ENCODE peak calls at places on chromosomes 12 and 14, in five cellular contexts. O, J, H, E and Z are unnamed samples.

GRCh38 chr12:95574799-95575452 is 23.6 kb upstream of the USP44 start:
- DNase-seq in O (no peak), J (peak), H (no peak), E (peak), Z (no peak)

GRCh38 chr12:8780389-8780788 is 42.0 kb upstream of the A2ML1 start:
- DNase-seq in E (peak), H (no peak), J (peak), O (no peak), Z (no peak)

GRCh38 chr14:69685217-69685616 is 73.8 kb downstream of the SUSD6 start:
- DNase-seq in J (no peak), O (no peak), H (no peak), E (no peak), Z (no peak)

GRCh38 chr14:66701813-66702212 is 193.9 kb downstream of the GPHN start:
- DNase-seq in O (no peak), H (no peak), J (no peak), E (no peak), Z (no peak)

GRCh38 chr14:81366259-81366658 is 33.9 kb downstream of the STON2 start:
- DNase-seq in H (no peak), J (no peak), E (no peak), O (peak), Z (no peak)

GRCh38 chr14:61602733-61603077 is 92.6 kb upstream of the HIF1A start:
- DNase-seq in H (no peak), J (no peak), O (no peak), E (no peak), Z (no peak)

GRCh38 chr12:14256555-14257169 is 108.8 kb upstream of the ATF7IP start:
- DNase-seq in E (peak), J (peak), H (peak), O (peak), Z (peak)

GRCh38 chr12:25313591-25313990 is 62.9 kb upstream of the KRAS start:
- DNase-seq in H (no peak), J (no peak), E (no peak), O (no peak), Z (no peak)

GRCh38 chr14:54338696-54339317 is 58.0 kb upstream of the CDKN3 start:
- DNase-seq in E (peak), H (no peak), J (peak), O (no peak), Z (no peak)

GRCh38 chr12:49872781-49873181 is 29.9 kb upstream of the BCDIN3D start:
- DNase-seq in J (no peak), E (no peak), H (no peak), O (no peak), Z (no peak)

GRCh38 chr14:31672709-31673108 is 111.5 kb downstream of the NUBPL start:
- DNase-seq in O (no peak), E (no peak), J (no peak), H (no peak), Z (no peak)

GRCh38 chr14:99601301-99601945 is 2.6 kb downstream of the CCDC85C start:
- DNase-seq in J (no peak), O (no peak), H (peak), E (no peak), Z (peak)

GRCh38 chr14:66224492-66225178 is 261.5 kb upstream of the CCDC196 start:
- DNase-seq in J (no peak), O (no peak), H (no peak), E (no peak), Z (no peak)

GRCh38 chr12:98594050-98594853 is 766 bp downstream of the SLC25A3 start:
- DNase-seq in O (peak), J (no peak), E (peak), H (peak), Z (peak)

GRCh38 chr12:119178544-119179334 is at the start of gene HSPB8:
- DNase-seq in O (peak), H (peak), J (peak), E (peak), Z (peak)

GRCh38 chr12:65532162-65532561 is 253.7 kb downstream of the MSRB3 start:
- DNase-seq in E (no peak), O (no peak), J (no peak), H (no peak), Z (no peak)

GRCh38 chr14:99185436-99186068 is 86.4 kb downstream of the BCL11B start:
- DNase-seq in H (peak), O (no peak), J (no peak), E (no peak), Z (no peak)

GRCh38 chr12:104121001-104121400 is 17.0 kb downstream of the NFYB start:
- DNase-seq in H (no peak), E (no peak), J (no peak), O (no peak), Z (no peak)

GRCh38 chr12:29103539-29103974 is 45.5 kb upstream of the FAR2 start:
- DNase-seq in J (no peak), H (no peak), O (no peak), E (no peak), Z (peak)

GRCh38 chr14:100761481-100761880 is 34.8 kb downstream of the DLK1 start:
- DNase-seq in H (no peak), O (no peak), E (no peak), J (peak), Z (no peak)

GRCh38 chr12:84172823-84173424 is 739.7 kb downstream of the SLC6A15 start:
- DNase-seq in E (no peak), J (no peak), H (no peak), O (no peak), Z (no peak)

GRCh38 chr12:32773686-32774085 is 18.0 kb upstream of the YARS2 start:
- DNase-seq in E (no peak), J (no peak), O (no peak), H (no peak), Z (peak)

GRCh38 chr12:52183544-52183910 is 8.3 kb downstream of the KRT80 start:
- DNase-seq in H (no peak), O (no peak), J (no peak), E (no peak), Z (no peak)

GRCh38 chr12:52185400-52185967 is 6.3 kb downstream of the KRT80 start:
- DNase-seq in O (no peak), J (no peak), E (no peak), H (no peak), Z (no peak)

GRCh38 chr12:52184813-52185212 is 7.0 kb downstream of the KRT80 start:
- DNase-seq in H (no peak), E (no peak), J (no peak), O (no peak), Z (no peak)

GRCh38 chr12:52182898-52183543 is 8.8 kb downstream of the KRT80 start:
- DNase-seq in J (no peak), H (no peak), O (no peak), E (peak), Z (no peak)

DNA sequence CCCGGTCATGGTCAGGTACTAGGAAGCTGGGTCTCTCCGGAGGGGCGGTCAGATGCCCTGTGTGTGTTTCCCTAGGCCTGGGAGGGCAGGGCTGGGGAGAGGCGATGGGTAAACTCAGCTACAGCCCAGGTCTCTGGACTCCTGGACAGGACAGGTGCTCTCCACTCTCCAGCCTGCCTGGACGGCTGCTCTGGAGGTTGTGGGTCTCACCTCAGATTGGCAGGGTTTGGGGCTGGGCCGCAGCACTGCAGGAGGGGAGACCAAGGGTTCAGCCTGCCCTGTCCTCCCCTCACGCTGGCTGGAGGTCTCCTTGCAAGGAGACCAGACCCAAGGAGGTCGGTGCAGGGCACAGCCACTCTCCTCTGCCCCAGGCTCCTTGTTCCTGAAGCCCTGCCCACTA is 7.8 kb downstream of the KRT80 start:
- DNase-seq in H (no peak), O (no peak), J (no peak), E (no peak), Z (no peak)
- TF ChIP-seq POLR2AphosphoS5 in H (no peak), O (no peak), J (no peak), E (no peak), Z (no peak)

DNA sequence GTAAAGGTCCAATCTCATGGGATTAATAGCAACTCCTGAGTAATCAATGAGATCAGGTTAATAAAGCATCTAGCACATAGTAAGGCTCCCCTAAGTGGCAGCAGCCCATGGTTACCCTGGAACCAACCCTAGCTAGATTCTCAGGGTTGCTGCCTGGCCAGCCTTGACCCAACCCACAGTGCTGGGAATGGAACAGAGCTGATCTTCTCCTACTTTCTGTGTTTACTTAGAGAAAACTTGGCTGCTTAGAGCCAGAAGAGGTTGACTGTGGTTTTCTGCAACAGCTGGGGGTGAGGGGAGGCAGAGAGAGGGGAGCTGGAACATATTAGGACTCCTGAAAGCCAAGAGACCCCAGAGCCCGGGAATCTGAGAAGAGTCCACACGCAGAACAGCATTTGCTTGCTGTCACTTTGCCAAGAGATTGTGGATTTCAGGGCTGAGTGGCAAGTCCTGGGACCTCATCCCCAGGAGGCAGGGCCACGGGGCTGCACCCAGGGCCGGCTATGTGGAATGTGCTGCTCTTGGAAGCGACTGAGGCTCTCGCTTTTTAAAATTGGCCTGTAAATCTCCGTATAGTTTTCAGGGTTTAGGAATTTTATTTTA is 22.2 kb upstream of the MED13L start:
- DNase-seq in H (no peak), J (no peak), E (no peak), O (no peak), Z (no peak)
- H3K27ac ChIP-seq in H (peak), J (no peak), E (no peak), O (peak), Z (peak)

DNA sequence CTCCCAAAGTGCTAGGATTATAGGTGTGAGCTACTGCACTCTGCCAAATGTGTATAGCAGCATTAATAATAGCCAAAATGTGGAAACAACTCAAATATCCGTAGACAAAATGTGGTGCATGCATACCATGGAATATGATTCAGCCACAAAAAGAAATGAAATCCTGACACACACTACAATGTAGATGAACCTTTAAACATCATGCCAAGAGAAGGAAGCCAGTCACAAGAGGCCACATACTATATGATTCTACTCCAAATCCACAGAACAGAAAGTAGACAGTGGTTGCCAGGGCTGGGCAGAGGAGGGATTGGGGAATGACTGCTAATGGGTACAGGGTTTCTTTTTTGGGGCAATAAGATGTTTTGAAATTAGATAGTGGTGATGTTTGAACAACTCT is 7.7 kb upstream of the TMED2 start:
- DNase-seq in O (no peak), H (no peak), J (no peak), E (no peak), Z (no peak)
- TF ChIP-seq POLR2AphosphoS5 in O (no peak), H (no peak), J (no peak), E (no peak), Z (no peak)

GRCh38 chr12:47079365-47079893 is at the start of gene PCED1B:
- DNase-seq in E (peak), O (peak), J (no peak), H (peak), Z (peak)

GRCh38 chr12:47079894-47080724 is at the start of gene AMIGO2:
- DNase-seq in E (peak), J (no peak), H (peak), O (peak), Z (peak)

GRCh38 chr12:47077206-47078085 is 2.0 kb upstream of the PCED1B start:
- DNase-seq in E (no peak), H (no peak), O (no peak), J (no peak), Z (no peak)

GRCh38 chr12:47078086-47078395 is 1.4 kb upstream of the PCED1B start:
- DNase-seq in J (no peak), O (no peak), E (no peak), H (no peak), Z (no peak)

GRCh38 chr12:47078733-47079364 is 572 bp upstream of the PCED1B start:
- DNase-seq in J (no peak), O (no peak), E (no peak), H (peak), Z (peak)
- H3K27ac ChIP-seq in J (no peak), O (peak), E (no peak), H (peak), Z (peak)

DNA sequence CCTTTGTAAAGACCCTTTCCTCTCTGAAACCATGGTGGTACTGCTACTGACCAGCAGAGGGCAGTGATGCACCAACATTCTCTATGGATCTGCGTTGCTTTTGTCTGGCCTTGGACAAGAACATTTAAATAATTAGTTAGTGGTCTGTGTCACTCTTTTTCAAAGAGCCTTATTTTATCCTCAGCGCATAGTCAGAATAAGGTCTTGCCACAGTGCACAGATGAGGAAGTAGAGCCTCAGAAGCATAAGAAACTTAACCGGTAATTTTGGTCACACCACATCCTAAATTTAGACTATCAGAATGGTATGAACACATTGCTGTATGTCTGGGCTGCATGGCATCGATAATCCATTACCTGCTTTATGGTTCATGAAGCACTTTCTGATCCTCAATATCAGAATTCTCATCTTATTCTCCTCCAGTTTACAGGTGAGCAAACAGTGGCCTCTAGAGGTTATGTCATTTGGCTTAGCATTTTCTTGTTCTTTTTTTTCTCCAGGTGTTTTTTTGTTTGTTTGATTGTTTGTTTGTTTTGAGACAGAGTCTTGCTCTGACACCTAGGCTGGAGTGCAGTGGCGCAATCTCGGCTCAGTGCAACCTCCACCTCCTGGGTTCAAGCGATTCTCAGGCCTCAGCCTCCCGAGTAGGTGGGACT is 23.7 kb upstream of the IFT81 start:
- DNase-seq in O (peak), E (peak), H (peak), J (peak), Z (peak)
- TF ChIP-seq POLR2AphosphoS5 in O (peak), E (no peak), H (peak), J (no peak), Z (no peak)

GRCh38 chr12:113276946-113277500 is 55.8 kb downstream of the TPCN1 start:
- DNase-seq in E (no peak), J (no peak), H (peak), O (no peak), Z (no peak)
- H3K27ac ChIP-seq in E (no peak), J (no peak), H (no peak), O (no peak), Z (no peak)

GRCh38 chr12:7154901-7155470 is 24.8 kb downstream of the CLSTN3 start:
- DNase-seq in J (no peak), H (no peak), O (no peak), E (no peak), Z (no peak)

GRCh38 chr12:7156259-7157197 is 26.4 kb downstream of the CLSTN3 start:
- DNase-seq in J (no peak), H (peak), E (no peak), O (no peak), Z (no peak)

GRCh38 chr12:7154042-7154441 is 23.9 kb downstream of the CLSTN3 start:
- DNase-seq in J (no peak), O (no peak), E (no peak), H (no peak), Z (no peak)

GRCh38 chr12:7157391-7157790 is 27.2 kb downstream of the CLSTN3 start:
- DNase-seq in O (no peak), H (peak), E (no peak), J (no peak), Z (no peak)

DNA sequence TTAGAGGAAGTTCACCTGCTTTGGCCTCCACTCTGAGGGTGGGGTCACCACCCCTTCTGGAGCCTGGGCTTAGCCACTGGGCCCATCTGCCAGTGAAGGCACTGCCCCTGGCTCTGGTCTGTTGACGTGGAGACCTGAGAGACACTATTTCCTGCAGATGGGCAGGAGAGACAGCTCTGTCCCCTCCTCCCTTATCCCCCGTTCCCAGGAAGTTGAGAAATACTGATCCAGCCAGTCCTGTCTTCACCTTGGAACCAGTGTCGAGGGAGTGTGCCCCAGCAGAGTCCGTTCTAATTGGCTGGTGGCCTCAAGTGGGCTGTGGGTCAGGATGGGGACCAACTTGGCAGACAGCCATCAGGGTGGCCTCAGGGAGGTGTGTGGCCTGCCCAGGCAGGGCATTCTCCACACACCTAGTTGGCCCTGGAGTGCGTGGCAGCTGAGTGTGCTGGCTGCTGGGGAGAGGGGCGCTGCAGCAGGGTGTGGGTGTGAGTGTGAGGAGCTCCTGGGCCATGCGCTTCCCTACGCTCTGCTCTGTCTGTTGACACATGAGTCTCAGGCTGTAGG is 25.4 kb downstream of the CLSTN3 start:
- DNase-seq in E (no peak), J (no peak), O (no peak), H (peak), Z (no peak)
- TF ChIP-seq POLR2AphosphoS5 in E (no peak), J (no peak), O (no peak), H (no peak), Z (no peak)

DNA sequence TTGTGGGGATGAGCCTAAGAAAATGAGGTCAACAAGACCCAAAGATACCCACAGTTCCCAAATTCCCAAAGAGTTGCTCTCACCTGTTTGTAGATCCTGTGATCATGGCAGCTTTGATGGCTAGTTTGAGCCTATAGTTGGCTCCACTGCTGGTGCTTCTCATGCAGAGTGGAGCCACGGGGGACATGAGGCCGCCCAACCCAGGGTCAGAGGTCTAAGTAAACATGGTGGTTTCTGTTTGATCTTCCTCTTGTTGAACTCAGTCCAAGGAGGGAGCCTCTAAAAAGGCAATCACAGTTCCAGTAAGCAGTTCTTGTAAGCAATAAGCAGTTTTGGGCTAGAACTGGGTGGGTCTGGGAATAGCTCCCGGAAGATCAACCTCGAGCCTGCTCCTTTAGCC is 125.6 kb upstream of the DHRS4 start:
- DNase-seq in O (no peak), J (no peak), E (no peak), H (no peak), Z (no peak)
- H3K27ac ChIP-seq in O (no peak), J (no peak), E (no peak), H (peak), Z (no peak)

GRCh38 chr12:132723015-132723763 is 12.5 kb downstream of the PGAM5 start:
- DNase-seq in O (no peak), J (no peak), E (no peak), H (no peak), Z (no peak)
- TF ChIP-seq POLR2AphosphoS5 in O (no peak), J (peak), E (no peak), H (no peak), Z (no peak)

GRCh38 chr12:124385219-124385969 is 90.5 kb downstream of the RFLNA start:
- DNase-seq in H (no peak), O (no peak), J (no peak), E (no peak), Z (no peak)

GRCh38 chr12:124387510-124387855 is 92.6 kb downstream of the RFLNA start:
- DNase-seq in H (no peak), O (peak), E (no peak), J (no peak), Z (no peak)

GRCh38 chr12:124386059-124386458 is 91.2 kb downstream of the RFLNA start:
- DNase-seq in E (no peak), O (no peak), J (no peak), H (no peak), Z (no peak)

GRCh38 chr12:124388038-124388676 is 93.3 kb downstream of the RFLNA start:
- DNase-seq in J (no peak), H (no peak), E (no peak), O (no peak), Z (no peak)

GRCh38 chr12:124386661-124387509 is 92.0 kb downstream of the RFLNA start:
- DNase-seq in H (no peak), J (no peak), E (no peak), O (no peak), Z (no peak)
- H3K27ac ChIP-seq in H (peak), J (peak), E (no peak), O (peak), Z (peak)